ENCODE peak calls at places on chromosome 14, in nine cellular contexts. S is mucosa of descending colon, N is MM.1S, G is brain microvascular endothelial cell, M is cardiac muscle cell, E is foreskin fibroblast, O is suprapubic skin, W is heart left ventricle, V is neural crest cell. B is an unnamed sample.
A peak's percentile ranks its signal among the peaks of the same experiment; 100 is the strongest.

GRCh38 chr14:53093206-53093605 is 59.9 kb downstream of the DDHD1 start:
- DNase-seq in E (peak; percentile 32), N (no peak), G (no peak), M (no peak), O (no peak), W (no peak), V (no peak), S (no peak), B (no peak)

GRCh38 chr14:98210045-98210678 is 1061.8 kb downstream of the BCL11B start:
- DNase-seq in S (peak; percentile 35), W (no peak), G (no peak), E (no peak), V (no peak), N (peak; percentile 38), O (no peak), M (no peak), B (no peak)

GRCh38 chr14:76810953-76811400 is 1.7 kb downstream of the ANGEL1 start:
- DNase-seq in W (no peak), S (no peak), G (peak; percentile 37), O (no peak), M (peak; percentile 19), V (no peak), E (peak; percentile 37), N (peak; percentile 36), B (peak; percentile 41)

GRCh38 chr14:90627478-90627877 is 188.8 kb downstream of the TTC7B start:
- DNase-seq in E (no peak), M (no peak), S (no peak), N (no peak), W (no peak), G (no peak), O (no peak), V (no peak), B (no peak)

GRCh38 chr14:103110681-103111296 is 12.5 kb upstream of the TNFAIP2 start:
- DNase-seq in E (no peak), N (peak; percentile 38), W (no peak), M (no peak), S (peak; percentile 37), G (no peak), V (no peak), O (no peak), B (no peak)

GRCh38 chr14:70707138-70708038 is 65.7 kb downstream of the TTC9 start:
- DNase-seq in W (no peak), O (no peak), V (no peak), M (no peak), E (peak; percentile 48), G (peak; percentile 72), N (no peak), S (no peak), B (peak; percentile 53)

GRCh38 chr14:101954501-101954900 is 9.9 kb upstream of the DYNC1H1 start:
- DNase-seq in E (no peak), M (no peak), V (no peak), N (no peak), G (no peak), S (no peak), W (no peak), O (no peak), B (no peak)

GRCh38 chr14:104821229-104821945 is 20.5 kb downstream of the ZBTB42 start:
- DNase-seq in N (no peak), W (no peak), V (no peak), E (no peak), G (no peak), S (no peak), O (no peak), M (no peak), B (no peak)

GRCh38 chr14:89746654-89747053 is 207.9 kb downstream of the EFCAB11 start:
- DNase-seq in V (no peak), E (no peak), O (no peak), N (no peak), W (no peak), M (no peak), G (no peak), S (no peak), B (no peak)

GRCh38 chr14:32073537-32074189 is 3.4 kb upstream of the ARHGAP5 start:
- DNase-seq in S (no peak), G (peak; percentile 86), V (peak; percentile 48), W (no peak), O (no peak), E (peak; percentile 69), N (peak; percentile 59), M (peak; percentile 81), B (peak; percentile 75)

GRCh38 chr14:52551696-52552062 is 626 bp downstream of the TXNDC16 start:
- DNase-seq in G (peak; percentile 25), S (no peak), E (peak; percentile 32), N (no peak), V (no peak), M (peak; percentile 42), O (no peak), W (no peak), B (peak; percentile 22)

GRCh38 chr14:92653162-92653651 is 95.2 kb downstream of the LGMN start:
- DNase-seq in S (no peak), M (no peak), O (no peak), W (no peak), G (no peak), E (no peak), N (no peak), V (no peak), B (no peak)

GRCh38 chr14:74940956-74941565 is 14.3 kb downstream of the PGF start:
- DNase-seq in W (no peak), S (no peak), O (no peak), G (no peak), V (no peak), E (no peak), N (no peak), M (no peak), B (no peak)

GRCh38 chr14:22163051-22163450 is 426.0 kb downstream of the DAD1 start:
- DNase-seq in M (peak; percentile 19), S (no peak), V (no peak), N (peak; percentile 45), G (no peak), E (no peak), W (no peak), O (no peak), B (no peak)
- TF ChIP-seq CTCF in M (no peak), S (no peak), V (peak; percentile 54), N (peak; percentile 47), G (peak; percentile 38), E (no peak), W (no peak), O (no peak), B (peak; percentile 43)

DNA sequence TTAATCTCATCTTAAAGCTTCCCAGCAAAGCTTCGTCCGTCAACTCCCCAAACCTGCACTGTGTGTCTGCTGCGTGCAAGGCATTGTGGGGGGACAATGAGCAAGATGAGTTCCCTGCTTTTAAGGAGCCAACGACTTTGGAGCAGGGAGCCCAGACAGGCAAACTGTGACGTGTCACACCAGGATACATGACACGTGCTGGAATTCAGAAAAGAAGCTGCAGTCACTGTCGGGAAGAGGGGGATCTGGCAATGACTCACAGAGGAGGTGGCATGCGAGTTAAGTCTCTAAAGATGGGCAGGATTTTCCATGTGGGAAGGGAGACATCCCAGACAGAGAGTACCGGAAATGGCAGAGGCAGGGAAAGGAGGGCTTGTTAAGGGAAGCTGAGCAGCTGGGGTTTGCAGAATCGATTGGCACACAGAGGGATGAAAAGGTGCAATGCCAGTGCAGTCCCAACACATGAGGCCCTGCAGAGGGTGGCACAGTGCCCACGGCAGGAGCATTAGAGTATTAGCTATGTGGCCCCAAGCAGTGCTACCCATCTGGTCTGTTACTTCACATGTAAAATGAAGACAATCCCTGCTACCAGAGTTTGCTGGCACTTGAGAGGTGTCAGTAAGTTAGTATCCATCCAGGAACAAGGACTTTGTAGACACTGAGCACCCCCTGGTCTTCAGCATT is 52.9 kb downstream of the SETD3 start:
- DNase-seq in N (no peak), V (no peak), O (no peak), S (no peak), G (peak; percentile 30), E (peak; percentile 62), M (no peak), W (no peak), B (peak; percentile 88)
- TF ChIP-seq CTCF in N (no peak), V (no peak), O (no peak), S (no peak), G (no peak), E (no peak), M (no peak), W (no peak), B (no peak)

GRCh38 chr14:60488175-60488574 is 2.3 kb upstream of the C14orf39 start:
- DNase-seq in E (no peak), G (no peak), M (no peak), S (no peak), W (no peak), V (no peak), O (no peak), N (no peak), B (no peak)
- TF ChIP-seq CTCF in E (no peak), G (no peak), M (peak; percentile 21), S (no peak), W (no peak), V (peak; percentile 41), O (no peak), N (no peak), B (peak; percentile 56)

GRCh38 chr14:68657300-68658028 is 135.4 kb downstream of the ZFP36L1 start:
- DNase-seq in E (no peak), O (no peak), G (no peak), V (no peak), M (no peak), W (no peak), N (no peak), S (no peak), B (no peak)

GRCh38 chr14:68660495-68660894 is 132.4 kb downstream of the ZFP36L1 start:
- DNase-seq in G (no peak), E (no peak), V (no peak), M (no peak), N (no peak), O (no peak), S (no peak), W (no peak), B (no peak)

GRCh38 chr14:68661226-68662225 is 131.3 kb downstream of the ZFP36L1 start:
- DNase-seq in M (peak; percentile 85), O (no peak), E (no peak), N (no peak), G (no peak), W (no peak), V (no peak), S (no peak), B (no peak)

GRCh38 chr14:68658029-68658509 is 134.8 kb downstream of the ZFP36L1 start:
- DNase-seq in O (no peak), M (no peak), E (no peak), W (no peak), V (no peak), G (no peak), S (no peak), N (no peak), B (no peak)

DNA sequence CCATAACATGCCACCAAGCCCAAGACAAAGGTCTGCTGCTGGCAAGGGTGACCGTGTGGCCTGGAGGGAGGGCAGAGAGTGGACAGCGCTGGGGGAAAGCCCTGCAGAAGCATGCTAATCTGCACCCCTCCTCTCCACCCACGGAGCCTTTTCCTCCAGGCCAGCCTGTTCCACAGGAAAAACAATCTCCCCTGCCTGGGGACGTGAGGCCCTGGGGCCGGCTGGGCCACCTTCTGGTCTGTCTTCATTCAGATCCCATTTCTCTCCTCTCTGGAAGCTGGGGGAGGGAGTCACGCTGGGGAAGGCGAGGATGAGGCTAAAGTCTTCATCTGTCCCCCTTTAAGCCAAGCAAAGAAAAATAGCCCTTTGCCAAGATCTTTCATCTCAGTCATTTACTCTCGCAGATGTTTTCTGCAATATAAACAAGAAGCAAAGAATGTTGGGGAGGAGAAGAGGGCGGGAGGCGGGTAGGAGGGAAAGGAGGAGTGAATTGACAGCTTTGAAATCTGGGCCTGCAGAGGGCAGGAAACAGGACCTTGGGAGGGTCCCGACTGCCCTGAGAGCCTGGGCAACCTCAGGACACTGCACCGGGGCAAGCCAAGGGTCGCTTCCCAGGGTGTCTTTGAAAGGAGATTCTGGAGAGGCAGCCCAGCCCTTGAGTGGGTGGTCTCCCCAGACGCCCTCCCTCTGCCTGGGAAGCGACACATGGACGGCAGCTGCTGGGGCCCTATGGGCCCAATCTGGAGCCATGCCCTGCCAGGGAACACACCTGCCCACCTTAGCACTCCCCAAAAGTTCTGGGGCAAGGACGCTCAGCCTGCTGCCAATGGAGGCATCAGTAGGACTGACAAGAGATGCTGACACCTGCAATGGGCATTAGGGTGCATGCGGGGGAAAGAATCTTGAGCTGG is 133.6 kb downstream of the ZFP36L1 start:
- DNase-seq in G (no peak), E (no peak), N (no peak), W (peak; percentile 57), O (no peak), V (no peak), M (no peak), S (no peak), B (no peak)
- TF ChIP-seq CTCF in G (no peak), E (no peak), N (no peak), W (no peak), O (no peak), V (no peak), M (no peak), S (no peak), B (no peak)